ENCODE peak calls at places on chromosomes 12 and 14, in seven cellular contexts. S is neuronal stem cell, N is IMR-90, P is trophoblast cell, B is H9, C is mesendoderm, F is H1. W is an unnamed sample.

GRCh38 chr12:4745249-4745648 is 25.0 kb downstream of the GALNT8 start:
- DNase-seq in S (no peak), N (no peak), P (no peak), B (no peak), C (no peak), F (no peak), W (no peak)

GRCh38 chr14:74290415-74290814 is 12.3 kb downstream of the ABCD4 start:
- DNase-seq in S (no peak), N (peak; percentile 19), P (no peak), B (no peak), C (peak; percentile 67), F (no peak), W (peak; percentile 30)

GRCh38 chr12:66885115-66885875 is 206.4 kb upstream of the GRIP1 start:
- DNase-seq in S (no peak), N (no peak), P (no peak), B (peak; percentile 39), C (peak; percentile 6), F (no peak), W (no peak)

GRCh38 chr12:122422769-122423257 is 344 bp upstream of the CLIP1 start:
- DNase-seq in S (peak; percentile 51), N (peak; percentile 54), P (peak; percentile 59), B (peak; percentile 57), C (peak; percentile 87), F (no peak), W (peak; percentile 70)

GRCh38 chr14:68775614-68776126 is 17.2 kb downstream of the ZFP36L1 start:
- DNase-seq in S (no peak), N (no peak), P (no peak), B (no peak), C (peak; percentile 65), F (no peak), W (no peak)

GRCh38 chr12:46825526-46826414 is at the start of gene SLC38A4:
- DNase-seq in S (peak; percentile 57), N (peak; percentile 32), P (peak; percentile 7), B (peak; percentile 80), C (peak; percentile 61), F (no peak), W (peak; percentile 51)

GRCh38 chr14:65751510-65751909 is 339.0 kb downstream of the FUT8 start:
- DNase-seq in S (no peak), N (no peak), P (no peak), B (no peak), C (peak; percentile 39), F (no peak), W (no peak)

GRCh38 chr14:102795060-102795925 is 18.0 kb downstream of the TRAF3 start:
- DNase-seq in S (no peak), N (peak; percentile 91), P (peak; percentile 97), B (no peak), C (peak; percentile 48), F (no peak), W (peak; percentile 95)

GRCh38 chr12:110639336-110640178 is 25.6 kb downstream of the TCTN1 start:
- DNase-seq in S (no peak), N (peak; percentile 86), P (no peak), B (peak; percentile 5), C (no peak), F (no peak), W (peak; percentile 84)

GRCh38 chr14:91985008-91985407 is 37.5 kb upstream of the FBLN5 start:
- DNase-seq in S (no peak), N (peak; percentile 80), P (no peak), B (no peak), C (no peak), F (no peak), W (peak; percentile 75)

GRCh38 chr12:49580572-49581535 is 12.9 kb upstream of the MCRS1 start:
- DNase-seq in S (peak; percentile 91), N (peak; percentile 77), P (peak; percentile 62), B (peak; percentile 96), C (peak; percentile 95), F (peak; percentile 77), W (peak; percentile 87)

GRCh38 chr14:36207500-36207899 is 31.0 kb upstream of the PTCSC3 start:
- DNase-seq in S (no peak), N (peak; percentile 10), P (no peak), B (no peak), C (no peak), F (no peak), W (no peak)

GRCh38 chr14:64502476-64503183 is 1.0 kb downstream of the ZBTB25 start:
- DNase-seq in S (no peak), N (peak; percentile 16), P (peak; percentile 68), B (no peak), C (peak; percentile 47), F (no peak), W (no peak)

GRCh38 chr12:52280319-52280795 is 5.9 kb downstream of the KRT86 start:
- DNase-seq in S (no peak), N (peak; percentile 94), P (peak; percentile 37), B (no peak), C (no peak), F (no peak), W (peak; percentile 84)

GRCh38 chr12:22415342-22416309 is 81.1 kb upstream of the ST8SIA1 start:
- DNase-seq in S (no peak), N (no peak), P (no peak), B (no peak), C (no peak), F (no peak), W (no peak)

GRCh38 chr14:94079891-94080605 is 954 bp downstream of the DDX24 start:
- DNase-seq in S (no peak), N (peak; percentile 42), P (no peak), B (no peak), C (no peak), F (no peak), W (peak; percentile 8)

GRCh38 chr14:58747181-58747580 is 109.4 kb downstream of the DACT1 start:
- DNase-seq in S (no peak), N (peak; percentile 86), P (peak; percentile 8), B (no peak), C (no peak), F (no peak), W (peak; percentile 97)

GRCh38 chr14:21049263-21049662 is 7.1 kb downstream of the RNASE7 start:
- DNase-seq in S (no peak), N (peak; percentile 59), P (no peak), B (no peak), C (no peak), F (no peak), W (no peak)

GRCh38 chr12:132614861-132615578 is 3.6 kb upstream of the P2RX2 start:
- DNase-seq in S (peak; percentile 81), N (peak; percentile 78), P (peak; percentile 87), B (peak; percentile 91), C (peak; percentile 88), F (peak; percentile 58), W (peak; percentile 85)

GRCh38 chr12:48618541-48618940 is 48.7 kb upstream of the LALBA start:
- DNase-seq in S (peak; percentile 89), N (peak; percentile 72), P (peak; percentile 67), B (peak; percentile 88), C (peak; percentile 86), F (peak; percentile 47), W (peak; percentile 76)

GRCh38 chr14:47966411-47966810 is 291.0 kb upstream of the MDGA2 start:
- DNase-seq in S (no peak), N (no peak), P (no peak), B (no peak), C (peak; percentile 90), F (no peak), W (no peak)

GRCh38 chr14:42947991-42948390 is 1341.3 kb downstream of the LRFN5 start:
- DNase-seq in S (no peak), N (no peak), P (no peak), B (no peak), C (no peak), F (no peak), W (no peak)

GRCh38 chr14:75476274-75476995 is 45.8 kb upstream of the BATF start:
- DNase-seq in S (no peak), N (peak; percentile 29), P (peak; percentile 91), B (peak; percentile 54), C (peak; percentile 40), F (no peak), W (peak; percentile 78)
- H2BK120ac ChIP-seq in S (no peak overlapping the region), N (no peak overlapping the region), P (no peak overlapping the region), B (no peak overlapping the region), C (no peak overlapping the region), F (no peak overlapping the region), W (no peak overlapping the region)

DNA sequence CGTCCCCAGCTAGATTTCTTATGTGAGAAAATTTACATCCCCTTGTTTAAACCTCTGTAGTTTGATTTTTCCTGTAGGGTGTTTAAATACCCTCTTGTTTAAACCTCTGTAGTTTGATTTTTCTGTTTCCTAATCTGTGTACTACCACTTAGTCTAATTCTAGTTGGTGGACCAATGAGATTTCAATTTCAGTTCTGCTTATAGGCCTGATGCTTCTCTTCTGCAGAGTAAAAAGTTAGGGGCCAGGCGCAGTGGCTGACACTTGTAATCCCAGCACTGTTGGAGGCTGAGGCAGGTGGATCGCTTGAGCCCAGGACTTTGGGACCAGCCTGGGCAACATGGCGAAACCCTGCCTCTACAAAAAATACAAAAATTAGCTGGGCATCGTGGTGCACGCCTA is 11.5 kb downstream of the UBC start:
- DNase-seq in S (no peak), N (no peak), P (no peak), B (no peak), C (no peak), F (no peak), W (no peak)
- H3K4ac ChIP-seq in S (no peak overlapping the region), N (no peak overlapping the region), P (no peak overlapping the region), B (no peak overlapping the region), C (no peak overlapping the region), F (no peak overlapping the region), W (no peak overlapping the region)

GRCh38 chr14:32940066-32940651 is 1.5 kb downstream of the NPAS3 start:
- DNase-seq in S (no peak), N (no peak), P (no peak), B (no peak), C (no peak), F (no peak), W (peak; percentile 52)
- H2BK120ac ChIP-seq in S (no peak overlapping the region), N (no peak overlapping the region), P (no peak overlapping the region), B (no peak overlapping the region), C (no peak overlapping the region), F (no peak overlapping the region), W (no peak overlapping the region)

GRCh38 chr14:90620540-90621204 is 195.6 kb downstream of the TTC7B start:
- DNase-seq in S (no peak), N (no peak), P (no peak), B (no peak), C (no peak), F (no peak), W (no peak)
- H3K4ac ChIP-seq in S (no peak overlapping the region), N (no peak overlapping the region), P (no peak overlapping the region), B (no peak overlapping the region), C (no peak overlapping the region), F (no peak overlapping the region), W (no peak overlapping the region)

W was measured in mesenchymal stem cell.